ENCODE peak calls at places on chromosomes 2 and 18, in six cellular contexts. I, Z, U, G, C and P are unnamed samples.

GRCh38 chr2:120596191-120596781 is 139.4 kb upstream of the GLI2 start:
- DNase-seq in I (no peak), Z (no peak), U (no peak), G (no peak), C (no peak), P (no peak)

GRCh38 chr18:3994061-3994687 is 460.9 kb downstream of the DLGAP1 start:
- DNase-seq in I (no peak), Z (no peak), U (peak), G (no peak), C (no peak), P (no peak)

GRCh38 chr2:27807476-27807875 is 36.0 kb downstream of the MRPL33 start:
- DNase-seq in I (no peak), Z (peak), U (peak), G (no peak), C (peak), P (no peak)

GRCh38 chr18:42113529-42114191 is 158.6 kb downstream of the PIK3C3 start:
- DNase-seq in I (no peak), Z (no peak), U (peak), G (no peak), C (no peak), P (no peak)

GRCh38 chr18:44715841-44716240 is 35.2 kb downstream of the SETBP1 start:
- DNase-seq in I (no peak), Z (no peak), U (no peak), G (no peak), C (no peak), P (no peak)

GRCh38 chr2:39435974-39436591 is 1.0 kb downstream of the MAP4K3 start:
- DNase-seq in I (no peak), Z (no peak), U (no peak), G (no peak), C (no peak), P (no peak)

GRCh38 chr18:50836521-50836957 is 16.7 kb upstream of the MRO start:
- DNase-seq in I (no peak), Z (no peak), U (no peak), G (no peak), C (no peak), P (no peak)

GRCh38 chr18:39685303-39685902 is 2119.8 kb upstream of the CELF4 start:
- DNase-seq in I (no peak), Z (no peak), U (peak), G (no peak), C (no peak), P (no peak)

GRCh38 chr2:150885236-150885635 is 376.4 kb downstream of the RBM43 start:
- DNase-seq in I (no peak), Z (no peak), U (no peak), G (no peak), C (no peak), P (no peak)

GRCh38 chr2:138827426-138828054 is 47.4 kb upstream of the NXPH2 start:
- DNase-seq in I (no peak), Z (no peak), U (peak), G (no peak), C (peak), P (no peak)

GRCh38 chr2:11187083-11187619 is 31.9 kb downstream of the SLC66A3 start:
- DNase-seq in I (no peak), Z (no peak), U (no peak), G (no peak), C (no peak), P (no peak)

GRCh38 chr2:233460726-233461431 is 105.7 kb downstream of the USP40 start:
- DNase-seq in I (no peak), Z (no peak), U (no peak), G (no peak), C (no peak), P (no peak)

GRCh38 chr2:64913357-64913869 is 75.8 kb upstream of the SLC1A4 start:
- DNase-seq in I (no peak), Z (no peak), U (peak), G (no peak), C (peak), P (peak)

GRCh38 chr2:213248637-213249036 is 35.6 kb upstream of the SPAG16 start:
- DNase-seq in I (no peak), Z (no peak), U (no peak), G (no peak), C (no peak), P (no peak)

GRCh38 chr2:127632592-127633489 is 13.1 kb upstream of the GPR17 start:
- DNase-seq in I (no peak), Z (no peak), U (no peak), G (no peak), C (no peak), P (no peak)

GRCh38 chr2:122236152-122236892 is 480.9 kb downstream of the TSN start:
- DNase-seq in I (no peak), Z (no peak), U (no peak), G (no peak), C (peak), P (no peak)

GRCh38 chr2:14577843-14578242 is 54.7 kb upstream of the LRATD1 start:
- DNase-seq in I (no peak), Z (no peak), U (no peak), G (no peak), C (no peak), P (no peak)

GRCh38 chr2:45595724-45596435 is 15.2 kb downstream of the SRBD1 start:
- DNase-seq in I (no peak), Z (no peak), U (no peak), G (no peak), C (no peak), P (no peak)

GRCh38 chr2:217103752-217104540 is 244.1 kb upstream of the TNP1 start:
- DNase-seq in I (no peak), Z (no peak), U (peak), G (no peak), C (no peak), P (no peak)

GRCh38 chr2:12064153-12064552 is 317.7 kb downstream of the LPIN1 start:
- DNase-seq in I (no peak), Z (no peak), U (no peak), G (no peak), C (no peak), P (no peak)